ENCODE peak calls at places on chromosomes 16 and 17, in eight cellular contexts. H is A549; B is ascending aorta; L is left ventricle myocardium inferior; A is fibroblast of lung; D is right atrium auricular region; N is CD8-positive, alpha-beta memory T cell; Y is mammary epithelial cell. Z is an unnamed sample. For H3K4me1, the result is how much of the 10 kb centered on the place peaks cover.

GRCh38 chr16:6341993-6342392 is 990.7 kb upstream of the RBFOX1 start:
- DNase-seq in D (no peak), L (no peak), Y (no peak), B (no peak), N (no peak), H (no peak), A (no peak), Z (no peak)

GRCh38 chr17:68734911-68735310 is 133.7 kb upstream of the FAM20A start:
- DNase-seq in L (no peak), B (no peak), Y (no peak), N (no peak), D (no peak), H (no peak), A (no peak), Z (no peak)

GRCh38 chr16:87465306-87465705 is 27.5 kb downstream of the ZCCHC14 start:
- DNase-seq in H (no peak), L (peak), D (peak), Y (peak), B (peak), N (no peak), A (peak), Z (peak)

GRCh38 chr17:38746004-38746892 is 1.9 kb downstream of the PCGF2 start:
- DNase-seq in D (no peak), N (no peak), H (no peak), L (no peak), Y (no peak), B (no peak), A (no peak), Z (no peak)

GRCh38 chr17:57366558-57367351 is 110.4 kb downstream of the MSI2 start:
- DNase-seq in H (no peak), L (peak), Y (no peak), D (no peak), N (no peak), B (no peak), A (no peak), Z (no peak)

GRCh38 chr17:72974605-72975232 is 117.8 kb downstream of the SLC39A11 start:
- DNase-seq in H (no peak), B (no peak), N (no peak), A (peak), Y (peak), L (no peak), D (no peak), Z (no peak)

GRCh38 chr17:5355416-5356129 is 63.9 kb downstream of the NUP88 start:
- DNase-seq in B (no peak), D (no peak), A (peak), H (no peak), L (no peak), N (no peak), Y (no peak), Z (no peak)

GRCh38 chr16:2511128-2511785 is 2.5 kb upstream of the ATP6V0C start:
- DNase-seq in L (peak), N (no peak), D (peak), H (no peak), B (no peak), A (peak), Y (no peak), Z (no peak)

GRCh38 chr16:20348365-20349185 is 3.9 kb downstream of the UMOD start:
- DNase-seq in L (no peak), N (no peak), Y (no peak), D (no peak), H (no peak), B (no peak), A (no peak), Z (peak)

GRCh38 chr17:5922476-5922875 is 147.7 kb upstream of the WSCD1 start:
- DNase-seq in D (no peak), H (no peak), A (no peak), B (no peak), L (no peak), N (no peak), Y (no peak), Z (no peak)

GRCh38 chr17:53472586-53472985 is 350.1 kb upstream of the KIF2B start:
- DNase-seq in D (no peak), N (no peak), L (no peak), B (no peak), H (no peak), Y (peak), A (peak), Z (no peak)

GRCh38 chr17:42518046-42518754 is 17.8 kb upstream of the NAGLU start:
- DNase-seq in D (peak), L (peak), Y (peak), B (peak), N (no peak), H (peak), A (peak), Z (no peak)

GRCh38 chr17:43917348-43918025 is 10.2 kb upstream of the MPP2 start:
- DNase-seq in A (peak), L (peak), N (no peak), D (no peak), H (no peak), Y (no peak), B (no peak), Z (no peak)

GRCh38 chr17:14301761-14302401 is 1.0 kb downstream of the HS3ST3B1 start:
- DNase-seq in N (peak), B (no peak), H (no peak), D (no peak), Y (peak), A (peak), L (peak), Z (no peak)

GRCh38 chr17:61000911-61001310 is 323.3 kb downstream of the BCAS3 start:
- DNase-seq in A (peak), B (no peak), Y (no peak), L (no peak), H (no peak), D (no peak), N (no peak), Z (no peak)

GRCh38 chr17:2174471-2175293 is 119.8 kb downstream of the HIC1 start:
- DNase-seq in L (peak), D (peak), Y (no peak), B (no peak), N (no peak), H (no peak), A (peak), Z (no peak)

GRCh38 chr17:50565559-50566350 is 5.2 kb downstream of the CACNA1G start:
- DNase-seq in D (no peak), H (peak), B (no peak), N (peak), Y (no peak), L (no peak), A (no peak), Z (no peak)

GRCh38 chr17:57662644-57663308 is 82.3 kb downstream of the CCDC182 start:
- DNase-seq in A (peak), H (peak), L (peak), Y (peak), B (peak), D (peak), N (no peak), Z (no peak)

GRCh38 chr16:12337776-12338655 is 361.5 kb downstream of the SNX29 start:
- DNase-seq in A (no peak), H (no peak), L (no peak), B (no peak), N (no peak), D (no peak), Y (peak), Z (no peak)

GRCh38 chr17:81153340-81153803 is 11.9 kb upstream of the PVALEF start:
- DNase-seq in D (no peak), H (no peak), A (peak), L (no peak), Y (peak), N (no peak), B (no peak), Z (no peak)

GRCh38 chr17:34609210-34609609 is 29.8 kb downstream of the TMEM132E start:
- DNase-seq in L (no peak), N (no peak), D (no peak), B (no peak), H (no peak), Y (no peak), A (no peak), Z (no peak)

GRCh38 chr16:31138621-31139578 is 3.4 kb upstream of the PRSS8 start:
- DNase-seq in D (peak), Y (peak), L (peak), H (peak), A (peak), N (no peak), B (peak), Z (no peak)

GRCh38 chr17:40500709-40501108 is 714 bp downstream of the TNS4 start:
- DNase-seq in L (no peak), D (no peak), Y (no peak), B (no peak), N (no peak), H (no peak), A (no peak), Z (no peak)

GRCh38 chr17:83058478-83059167 is 20.8 kb upstream of the METRNL start:
- DNase-seq in A (no peak), L (no peak), N (peak), H (no peak), B (no peak), D (peak), Y (no peak), Z (no peak)

GRCh38 chr17:62718420-62718819 is 89.7 kb downstream of the MARCHF10 start:
- DNase-seq in A (peak), H (no peak), Y (peak), B (no peak), N (no peak), D (no peak), L (no peak), Z (no peak)

GRCh38 chr17:6491071-6491700 is 46.9 kb downstream of the PIMREG start:
- DNase-seq in N (no peak), Y (no peak), A (no peak), D (no peak), H (no peak), L (no peak), B (no peak), Z (no peak)

GRCh38 chr16:19502395-19503131 is 19.3 kb downstream of the GDE1 start:
- DNase-seq in D (peak), H (peak), L (peak), B (no peak), N (peak), A (peak), Y (peak), Z (peak)

GRCh38 chr17:8818654-8819330 is 19.6 kb upstream of the MFSD6L start:
- DNase-seq in H (no peak), D (no peak), Y (no peak), N (no peak), L (no peak), B (no peak), A (no peak), Z (no peak)

GRCh38 chr17:42131971-42132370 is 9.4 kb downstream of the HSPB9 start:
- DNase-seq in H (no peak), B (no peak), N (no peak), A (no peak), Y (no peak), D (no peak), L (no peak), Z (no peak)

GRCh38 chr16:73172621-73173312 is 124.8 kb upstream of the ZFHX3 start:
- DNase-seq in A (peak), L (peak), N (no peak), D (peak), B (no peak), Y (peak), H (peak), Z (peak)

GRCh38 chr16:65546353-65546791 is 424.5 kb upstream of the CDH11 start:
- DNase-seq in Y (no peak), D (no peak), B (no peak), A (peak), H (no peak), L (no peak), N (no peak), Z (no peak)

GRCh38 chr17:1713878-1714487 is 3.8 kb upstream of the TLCD2 start:
- DNase-seq in A (peak), D (no peak), B (no peak), Y (peak), N (no peak), H (peak), L (no peak), Z (peak)

GRCh38 chr17:41537990-41538389 is 9.9 kb upstream of the KRT19 start:
- DNase-seq in B (no peak), N (peak), H (no peak), L (no peak), Y (peak), D (no peak), A (peak), Z (no peak)

GRCh38 chr16:85281181-85281580 is 168.9 kb upstream of the CIBAR2 start:
- DNase-seq in D (no peak), L (no peak), A (no peak), B (no peak), N (no peak), H (no peak), Y (no peak), Z (no peak)

GRCh38 chr17:12637015-12637414 is 28.7 kb upstream of the MYOCD start:
- DNase-seq in A (peak), N (no peak), L (no peak), Y (peak), D (no peak), H (peak), B (peak), Z (no peak)

GRCh38 chr17:15893333-15894024 is 51.5 kb upstream of the ADORA2B start:
- DNase-seq in B (no peak), N (no peak), D (no peak), H (no peak), Y (no peak), L (no peak), A (peak), Z (no peak)

GRCh38 chr17:15891348-15891747 is 53.6 kb upstream of the ADORA2B start:
- DNase-seq in N (no peak), A (peak), H (no peak), D (no peak), L (no peak), Y (no peak), B (no peak), Z (no peak)

GRCh38 chr17:15890279-15890892 is 54.5 kb upstream of the ADORA2B start:
- DNase-seq in D (no peak), Y (no peak), A (no peak), H (no peak), L (no peak), B (no peak), N (no peak), Z (no peak)

GRCh38 chr17:15892679-15893332 is 52.1 kb upstream of the ADORA2B start:
- DNase-seq in N (no peak), B (no peak), A (no peak), Y (peak), L (no peak), H (no peak), D (no peak), Z (no peak)

DNA sequence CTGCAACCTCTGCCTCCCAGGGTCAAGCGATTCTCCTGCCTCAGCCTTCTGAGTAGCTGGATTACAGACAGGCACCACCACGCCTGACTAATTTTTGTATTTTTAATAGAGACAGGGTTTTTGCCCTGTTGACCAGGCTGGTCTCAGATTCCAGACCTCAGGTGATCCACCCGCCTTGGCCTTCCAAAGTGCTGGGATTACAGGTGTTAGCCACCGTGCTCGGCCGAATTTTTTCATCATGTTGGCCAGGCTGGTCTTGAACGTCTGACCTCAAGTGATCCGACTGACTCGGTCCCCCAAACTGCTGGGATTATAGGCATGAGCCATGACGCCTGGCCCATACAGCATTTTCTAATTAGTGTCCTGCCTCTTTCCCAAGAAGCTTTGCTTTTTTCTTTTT is 52.7 kb upstream of the ADORA2B start:
- DNase-seq in A (no peak), B (no peak), N (no peak), D (no peak), H (no peak), L (no peak), Y (no peak), Z (no peak)
- H3K4me1 ChIP-seq in A (under half), B (under half), N (under half), D (under half), H (under half), L (under half), Y (under half), Z (under half)

DNA sequence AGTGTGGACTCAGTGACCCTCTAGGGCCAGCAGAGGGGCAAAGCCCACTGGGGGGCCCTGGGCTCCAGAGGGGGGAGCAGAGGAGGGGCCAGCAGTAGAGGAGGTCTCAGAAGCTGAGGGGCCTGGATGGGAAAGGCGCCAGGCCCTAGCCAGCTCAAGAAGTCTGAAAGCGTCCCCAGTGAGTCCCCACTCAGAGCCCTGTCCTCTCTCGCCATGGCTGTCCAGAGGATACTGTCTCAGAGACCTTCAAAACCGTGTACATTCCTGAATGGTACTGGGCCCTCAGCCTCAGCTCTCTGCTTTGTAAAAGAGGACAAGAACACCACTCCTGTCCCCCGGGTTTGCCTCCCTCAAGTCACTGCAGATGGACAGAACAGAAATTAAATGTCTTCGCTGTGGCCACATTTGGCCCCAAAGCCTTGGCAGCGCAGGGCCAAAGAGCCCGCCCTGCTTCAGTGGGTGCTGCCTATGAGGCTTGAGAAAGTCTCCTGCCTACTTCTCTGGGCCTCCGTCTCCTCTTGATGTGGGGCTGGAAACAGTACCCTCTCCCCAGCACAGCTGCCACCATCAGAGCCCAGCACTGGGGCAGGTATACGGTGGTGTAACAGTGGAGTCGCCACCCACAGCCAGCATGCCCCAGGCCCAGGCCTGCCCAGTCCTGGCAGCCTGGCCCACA is 3.6 kb upstream of the TPPP3 start:
- DNase-seq in L (no peak), H (no peak), B (no peak), D (no peak), Y (no peak), N (no peak), A (no peak), Z (no peak)
- H3K4me1 ChIP-seq in L (half or more), H (under half), B (under half), D (half or more), Y (under half), N (under half), A (under half), Z (under half)

GRCh38 chr16:75260856-75261589 is 9.6 kb upstream of the BCAR1 start:
- DNase-seq in D (no peak), A (no peak), N (no peak), L (no peak), Y (no peak), B (no peak), H (no peak), Z (peak)
- H3K4me1 ChIP-seq in D (half or more), A (half or more), N (under half), L (half or more), Y (half or more), B (under half), H (half or more), Z (under half)

GRCh38 chr16:50261160-50261706 is 5.1 kb upstream of the ADCY7 start:
- DNase-seq in H (no peak), L (no peak), A (no peak), N (no peak), B (no peak), Y (no peak), D (no peak), Z (no peak)

GRCh38 chr16:50257876-50258275 is 8.5 kb upstream of the ADCY7 start:
- DNase-seq in Y (no peak), B (no peak), D (peak), N (no peak), A (no peak), L (no peak), H (no peak), Z (no peak)

GRCh38 chr16:50260206-50261159 is 5.9 kb upstream of the ADCY7 start:
- DNase-seq in N (peak), B (no peak), Y (no peak), D (no peak), L (no peak), H (no peak), A (no peak), Z (no peak)

GRCh38 chr16:50261707-50262235 is 4.6 kb upstream of the ADCY7 start:
- DNase-seq in H (no peak), L (no peak), Y (no peak), A (no peak), B (no peak), N (peak), D (no peak), Z (no peak)

DNA sequence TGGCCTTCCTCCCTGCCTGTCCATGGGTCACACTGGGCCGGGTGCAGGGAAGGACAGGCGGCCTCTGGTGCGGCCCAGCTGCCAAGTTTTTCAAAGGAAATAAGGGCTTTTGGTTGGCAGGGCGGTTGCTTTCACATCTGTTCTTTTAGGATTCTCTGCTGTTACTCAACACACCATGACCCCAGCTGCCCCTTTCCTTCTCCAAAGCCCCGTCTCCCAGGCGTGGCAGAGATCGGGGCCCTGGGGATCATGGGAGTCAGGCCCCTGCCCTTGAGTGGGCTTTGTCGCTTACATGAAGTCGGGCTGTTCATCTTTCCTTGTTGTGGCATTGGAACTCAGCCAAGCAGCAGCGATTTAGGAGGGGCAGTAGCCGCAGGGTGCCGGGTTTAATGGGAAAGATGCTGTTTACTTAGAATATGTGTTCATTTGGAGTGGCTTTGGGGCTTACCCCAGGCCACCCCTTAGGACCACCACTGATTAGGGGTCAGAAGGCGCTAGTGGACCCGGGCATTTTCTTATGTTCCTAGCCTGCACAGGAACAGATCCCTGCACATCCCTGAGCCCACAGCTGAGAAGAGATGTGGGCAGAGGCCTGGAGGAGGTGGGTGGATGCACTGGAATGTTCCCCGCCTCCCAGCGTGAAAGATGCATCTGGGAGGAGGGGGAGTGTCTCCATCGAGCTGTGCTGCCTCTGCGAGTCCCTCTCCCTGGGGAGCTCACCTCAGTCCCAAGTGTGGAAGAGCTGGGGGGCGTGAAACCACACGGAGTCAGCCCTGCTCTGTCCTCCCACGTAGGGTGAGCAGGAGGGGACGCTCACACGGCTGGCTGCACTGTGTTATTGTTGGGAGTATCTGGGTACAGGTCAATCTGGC is 6.8 kb upstream of the ADCY7 start:
- DNase-seq in H (no peak), Y (no peak), B (no peak), A (peak), L (peak), D (peak), N (peak), Z (no peak)
- H3K4me1 ChIP-seq in H (under half), Y (under half), B (under half), A (under half), L (under half), D (under half), N (under half), Z (under half)